ENCODE peak calls at places on chromosomes 12 and 14, in six cellular contexts. One of them, this sample, is unnamed.

GRCh38 chr14:67446371-67447032 is 34.5 kb upstream of the PLEK2 start:
- DNase-seq in WERI-Rb-1: no peak
- DNase-seq in fibroblast of mammary gland: no peak
- DNase-seq in heart left ventricle: peak; percentile 34
- DNase-seq in kidney epithelial cell: no peak
- DNase-seq in A549: no peak
- DNase-seq in this sample: no peak

GRCh38 chr12:105457026-105457425 is 126.5 kb downstream of the C12orf75 start:
- DNase-seq in heart left ventricle: no peak
- DNase-seq in A549: no peak
- DNase-seq in kidney epithelial cell: no peak
- DNase-seq in fibroblast of mammary gland: no peak
- DNase-seq in WERI-Rb-1: no peak
- DNase-seq in this sample: no peak

GRCh38 chr14:74018029-74018703 is 922 bp downstream of the ENTPD5 start:
- DNase-seq in kidney epithelial cell: no peak
- DNase-seq in WERI-Rb-1: no peak
- DNase-seq in heart left ventricle: no peak
- DNase-seq in A549: no peak
- DNase-seq in fibroblast of mammary gland: peak; percentile 82
- DNase-seq in this sample: peak; percentile 82

GRCh38 chr12:52952082-52952801 is 3.3 kb downstream of the KRT18 start:
- DNase-seq in A549: peak; percentile 64
- DNase-seq in heart left ventricle: no peak
- DNase-seq in kidney epithelial cell: no peak
- DNase-seq in fibroblast of mammary gland: no peak
- DNase-seq in WERI-Rb-1: no peak
- DNase-seq in this sample: peak; percentile 40

GRCh38 chr12:124613151-124613585 is 45.8 kb upstream of the NCOR2 start:
- DNase-seq in WERI-Rb-1: no peak
- DNase-seq in fibroblast of mammary gland: peak; percentile 78
- DNase-seq in heart left ventricle: no peak
- DNase-seq in A549: no peak
- DNase-seq in kidney epithelial cell: no peak
- DNase-seq in this sample: peak; percentile 64

GRCh38 chr14:105240811-105241576 is 7.3 kb upstream of the BTBD6 start:
- DNase-seq in WERI-Rb-1: no peak
- DNase-seq in heart left ventricle: no peak
- DNase-seq in A549: no peak
- DNase-seq in fibroblast of mammary gland: no peak
- DNase-seq in kidney epithelial cell: no peak
- DNase-seq in this sample: no peak

GRCh38 chr14:69716483-69717187 is 50.3 kb upstream of the SRSF5 start:
- DNase-seq in heart left ventricle: no peak
- DNase-seq in WERI-Rb-1: no peak
- DNase-seq in fibroblast of mammary gland: peak; percentile 85
- DNase-seq in kidney epithelial cell: peak; percentile 90
- DNase-seq in A549: no peak
- DNase-seq in this sample: peak; percentile 94

GRCh38 chr12:52527121-52527800 is 7.1 kb upstream of the KRT5 start:
- DNase-seq in fibroblast of mammary gland: no peak
- DNase-seq in kidney epithelial cell: no peak
- DNase-seq in WERI-Rb-1: no peak
- DNase-seq in heart left ventricle: no peak
- DNase-seq in A549: no peak
- DNase-seq in this sample: no peak

DNA sequence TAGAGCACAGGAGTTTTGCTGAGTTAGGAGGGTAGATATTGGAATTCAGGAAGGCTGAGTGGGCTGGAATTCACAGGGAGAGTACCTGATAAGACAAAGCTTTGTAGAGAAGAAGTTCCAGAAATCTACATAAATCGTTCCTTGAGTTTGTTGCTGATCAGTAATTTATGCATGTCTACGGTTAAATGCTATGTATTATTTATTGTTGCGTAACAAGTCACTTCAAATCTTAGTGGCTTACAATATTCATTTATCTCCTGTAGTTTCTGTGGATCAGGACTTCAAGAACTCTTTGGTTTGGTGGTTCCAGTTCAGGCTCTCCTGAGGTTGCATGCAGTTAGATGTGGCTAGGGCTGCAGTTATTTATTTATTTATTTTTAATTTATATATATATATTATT is 7.8 kb downstream of the PUS7L start:
- DNase-seq in heart left ventricle: no peak
- DNase-seq in kidney epithelial cell: no peak
- DNase-seq in WERI-Rb-1: no peak
- DNase-seq in A549: no peak
- DNase-seq in fibroblast of mammary gland: no peak
- DNase-seq in this sample: no peak
- TF ChIP-seq CTCF in heart left ventricle: no peak
- TF ChIP-seq CTCF in kidney epithelial cell: no peak
- TF ChIP-seq CTCF in WERI-Rb-1: no peak
- TF ChIP-seq CTCF in A549: no peak
- TF ChIP-seq CTCF in fibroblast of mammary gland: no peak
- TF ChIP-seq CTCF in this sample: no peak

GRCh38 chr14:20690848-20691640 is 2.5 kb downstream of the ANG start:
- DNase-seq in WERI-Rb-1: no peak
- DNase-seq in A549: peak; percentile 81
- DNase-seq in fibroblast of mammary gland: peak; percentile 79
- DNase-seq in kidney epithelial cell: no peak
- DNase-seq in heart left ventricle: peak; percentile 30
- DNase-seq in this sample: peak; percentile 82

GRCh38 chr14:20688167-20688839 is at the start of gene ANG:
- DNase-seq in WERI-Rb-1: no peak
- DNase-seq in kidney epithelial cell: no peak
- DNase-seq in heart left ventricle: no peak
- DNase-seq in A549: no peak
- DNase-seq in fibroblast of mammary gland: no peak
- DNase-seq in this sample: no peak

GRCh38 chr14:20696776-20697175 is 8.2 kb downstream of the ANG start:
- DNase-seq in fibroblast of mammary gland: no peak
- DNase-seq in A549: no peak
- DNase-seq in WERI-Rb-1: no peak
- DNase-seq in heart left ventricle: no peak
- DNase-seq in kidney epithelial cell: no peak
- DNase-seq in this sample: no peak

GRCh38 chr14:20687362-20688166 is 1.0 kb upstream of the ANG start:
- DNase-seq in heart left ventricle: no peak
- DNase-seq in WERI-Rb-1: no peak
- DNase-seq in fibroblast of mammary gland: no peak
- DNase-seq in A549: peak; percentile 76
- DNase-seq in kidney epithelial cell: no peak
- DNase-seq in this sample: no peak

GRCh38 chr14:20692111-20692751 is 3.7 kb downstream of the ANG start:
- DNase-seq in WERI-Rb-1: no peak
- DNase-seq in kidney epithelial cell: no peak
- DNase-seq in heart left ventricle: no peak
- DNase-seq in fibroblast of mammary gland: no peak
- DNase-seq in A549: no peak
- DNase-seq in this sample: no peak
- H3K4me3 ChIP-seq in WERI-Rb-1: no peak overlapping the region
- H3K4me3 ChIP-seq in kidney epithelial cell: no peak overlapping the region
- H3K4me3 ChIP-seq in heart left ventricle: no peak overlapping the region
- H3K4me3 ChIP-seq in fibroblast of mammary gland: no peak overlapping the region
- H3K4me3 ChIP-seq in A549: no peak overlapping the region
- H3K4me3 ChIP-seq in this sample: no peak overlapping the region

GRCh38 chr14:39576258-39576657 is 144.0 kb upstream of the FBXO33 start:
- DNase-seq in kidney epithelial cell: no peak
- DNase-seq in fibroblast of mammary gland: no peak
- DNase-seq in heart left ventricle: no peak
- DNase-seq in A549: no peak
- DNase-seq in WERI-Rb-1: no peak
- DNase-seq in this sample: no peak
- TF ChIP-seq CTCF in kidney epithelial cell: peak; percentile 6
- TF ChIP-seq CTCF in fibroblast of mammary gland: peak; percentile 9
- TF ChIP-seq CTCF in heart left ventricle: no peak
- TF ChIP-seq CTCF in A549: no peak
- TF ChIP-seq CTCF in WERI-Rb-1: no peak
- TF ChIP-seq CTCF in this sample: no peak

GRCh38 chr14:47675489-47676300 is at the start of gene MDGA2:
- DNase-seq in WERI-Rb-1: peak; percentile 70
- DNase-seq in heart left ventricle: no peak
- DNase-seq in A549: peak; percentile 27
- DNase-seq in fibroblast of mammary gland: peak; percentile 11
- DNase-seq in kidney epithelial cell: no peak
- DNase-seq in this sample: peak; percentile 9
- H3K4me3 ChIP-seq in WERI-Rb-1: peak within 1 kb of the TSS; percentile 58
- H3K4me3 ChIP-seq in heart left ventricle: peak within 1 kb of the TSS; percentile 8
- H3K4me3 ChIP-seq in A549: peak within 1 kb of the TSS; percentile 34
- H3K4me3 ChIP-seq in fibroblast of mammary gland: no peak within 1 kb of the TSS
- H3K4me3 ChIP-seq in kidney epithelial cell: peak within 1 kb of the TSS; percentile 52
- H3K4me3 ChIP-seq in this sample: no peak within 1 kb of the TSS

GRCh38 chr14:45135181-45135580 is 549 bp upstream of the FANCM start:
- DNase-seq in heart left ventricle: peak; percentile 9
- DNase-seq in fibroblast of mammary gland: peak; percentile 44
- DNase-seq in A549: no peak
- DNase-seq in kidney epithelial cell: no peak
- DNase-seq in WERI-Rb-1: no peak
- DNase-seq in this sample: peak; percentile 30

GRCh38 chr14:45135659-45136314 is at the start of gene FANCM:
- DNase-seq in WERI-Rb-1: peak; percentile 93
- DNase-seq in heart left ventricle: peak; percentile 94
- DNase-seq in fibroblast of mammary gland: peak; percentile 99
- DNase-seq in A549: peak; percentile 98
- DNase-seq in kidney epithelial cell: peak; percentile 83
- DNase-seq in this sample: peak; percentile 98

GRCh38 chr14:45128963-45129629 is 5.2 kb downstream of the FKBP3 start:
- DNase-seq in A549: no peak
- DNase-seq in kidney epithelial cell: no peak
- DNase-seq in heart left ventricle: no peak
- DNase-seq in WERI-Rb-1: no peak
- DNase-seq in fibroblast of mammary gland: no peak
- DNase-seq in this sample: no peak

GRCh38 chr14:45134051-45134958 is at the start of gene FKBP3:
- DNase-seq in kidney epithelial cell: peak; percentile 98
- DNase-seq in A549: peak; percentile 99
- DNase-seq in WERI-Rb-1: peak; percentile 98
- DNase-seq in fibroblast of mammary gland: peak; percentile 99
- DNase-seq in heart left ventricle: peak; percentile 98
- DNase-seq in this sample: peak; percentile 99

DNA sequence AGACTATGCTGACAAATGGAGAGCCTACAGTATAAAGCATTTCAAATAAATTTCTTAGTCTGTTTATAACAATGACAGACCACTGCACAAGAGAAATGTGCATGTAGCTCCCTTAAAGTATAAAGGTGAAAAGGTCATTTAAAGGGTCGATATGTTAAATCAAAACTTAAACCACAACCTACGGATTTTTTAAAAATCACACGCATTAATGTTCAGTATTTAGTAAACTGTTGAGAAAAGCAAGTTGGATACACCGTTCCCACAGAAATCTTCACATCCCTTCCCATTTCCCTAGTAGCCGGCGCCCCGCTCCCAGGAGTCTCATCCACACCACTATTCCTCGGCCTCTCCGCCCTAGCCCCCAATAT is 614 bp downstream of the FKBP3 start:
- DNase-seq in fibroblast of mammary gland: no peak
- DNase-seq in heart left ventricle: no peak
- DNase-seq in kidney epithelial cell: no peak
- DNase-seq in WERI-Rb-1: no peak
- DNase-seq in A549: no peak
- DNase-seq in this sample: no peak
- TF ChIP-seq CTCF in fibroblast of mammary gland: no peak
- TF ChIP-seq CTCF in heart left ventricle: no peak
- TF ChIP-seq CTCF in kidney epithelial cell: no peak
- TF ChIP-seq CTCF in WERI-Rb-1: no peak
- TF ChIP-seq CTCF in A549: no peak
- TF ChIP-seq CTCF in this sample: no peak

GRCh38 chr14:103388664-103389063 is 3.4 kb downstream of the MARK3 start:
- DNase-seq in kidney epithelial cell: no peak
- DNase-seq in heart left ventricle: no peak
- DNase-seq in fibroblast of mammary gland: no peak
- DNase-seq in WERI-Rb-1: no peak
- DNase-seq in A549: no peak
- DNase-seq in this sample: no peak
- H3K4me3 ChIP-seq in kidney epithelial cell: no peak overlapping the region
- H3K4me3 ChIP-seq in heart left ventricle: no peak overlapping the region
- H3K4me3 ChIP-seq in fibroblast of mammary gland: no peak overlapping the region
- H3K4me3 ChIP-seq in WERI-Rb-1: no peak overlapping the region
- H3K4me3 ChIP-seq in A549: no peak overlapping the region
- H3K4me3 ChIP-seq in this sample: no peak overlapping the region

GRCh38 chr12:75529826-75530225 is 18.4 kb upstream of the KRR1 start:
- DNase-seq in kidney epithelial cell: no peak
- DNase-seq in WERI-Rb-1: no peak
- DNase-seq in heart left ventricle: no peak
- DNase-seq in A549: no peak
- DNase-seq in fibroblast of mammary gland: no peak
- DNase-seq in this sample: no peak

GRCh38 chr12:75525263-75525662 is 13.9 kb upstream of the KRR1 start:
- DNase-seq in kidney epithelial cell: no peak
- DNase-seq in A549: no peak
- DNase-seq in WERI-Rb-1: no peak
- DNase-seq in fibroblast of mammary gland: no peak
- DNase-seq in heart left ventricle: no peak
- DNase-seq in this sample: no peak

GRCh38 chr12:75528692-75529091 is 17.3 kb upstream of the KRR1 start:
- DNase-seq in heart left ventricle: no peak
- DNase-seq in WERI-Rb-1: no peak
- DNase-seq in kidney epithelial cell: no peak
- DNase-seq in fibroblast of mammary gland: no peak
- DNase-seq in A549: no peak
- DNase-seq in this sample: no peak

GRCh38 chr12:75528272-75528671 is 16.9 kb upstream of the KRR1 start:
- DNase-seq in kidney epithelial cell: no peak
- DNase-seq in WERI-Rb-1: no peak
- DNase-seq in A549: no peak
- DNase-seq in heart left ventricle: no peak
- DNase-seq in fibroblast of mammary gland: no peak
- DNase-seq in this sample: no peak

DNA sequence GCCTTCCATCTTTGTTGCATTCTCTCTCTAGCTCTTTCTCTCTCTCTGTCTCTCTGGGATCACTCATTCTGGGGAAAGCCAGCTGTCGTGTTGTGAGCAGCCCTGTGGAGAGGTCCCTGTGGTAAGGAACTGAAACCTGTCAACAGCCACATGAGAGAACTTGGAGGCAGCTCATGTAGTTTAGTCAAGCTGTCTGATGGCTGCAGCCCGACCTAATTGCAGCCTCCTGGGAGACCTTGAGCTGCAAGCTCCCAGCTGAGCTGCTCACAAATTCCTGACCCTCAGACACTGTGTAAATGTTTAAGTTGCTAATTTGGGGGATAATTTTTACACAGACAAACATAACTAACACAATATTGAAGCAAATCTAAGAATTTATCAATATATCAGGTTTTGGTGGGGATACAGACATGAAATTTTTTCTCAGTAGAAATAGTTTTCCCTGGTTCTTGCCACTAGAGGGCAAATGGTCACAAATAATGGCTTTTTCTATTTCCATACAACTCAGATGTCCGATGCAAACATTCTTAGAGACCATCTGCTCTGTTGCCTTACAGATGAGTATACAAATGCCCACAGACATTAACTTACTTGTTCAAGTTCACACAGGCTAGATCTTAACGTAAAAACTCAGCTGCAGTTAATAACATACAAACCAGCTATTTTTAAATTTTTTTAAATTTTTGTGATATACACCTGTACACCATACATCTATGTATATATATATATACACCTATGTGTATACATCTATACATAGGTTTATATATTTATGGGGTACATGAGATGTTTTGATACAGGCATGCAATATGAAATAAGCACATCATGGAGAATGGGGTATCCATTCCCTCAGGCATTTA is 15.5 kb upstream of the KRR1 start:
- DNase-seq in heart left ventricle: no peak
- DNase-seq in kidney epithelial cell: peak; percentile 23
- DNase-seq in fibroblast of mammary gland: peak; percentile 83
- DNase-seq in WERI-Rb-1: peak; percentile 29
- DNase-seq in A549: peak; percentile 70
- DNase-seq in this sample: peak; percentile 59
- TF ChIP-seq CTCF in heart left ventricle: peak; percentile 79
- TF ChIP-seq CTCF in kidney epithelial cell: peak; percentile 54
- TF ChIP-seq CTCF in fibroblast of mammary gland: peak; percentile 74
- TF ChIP-seq CTCF in WERI-Rb-1: peak; percentile 34
- TF ChIP-seq CTCF in A549: peak; percentile 90
- TF ChIP-seq CTCF in this sample: peak; percentile 65

This sample was measured in epithelial cell of esophagus.